ENCODE peak calls at places on chromosome 4, in nine cellular contexts. F, P, M, R, S, E, V, D and Q are unnamed samples. For H3K4me1, the result is how much of the 10 kb centered on the place peaks cover.

GRCh38 chr4:53478671-53479456 is 101.4 kb downstream of the FIP1L1 start:
- DNase-seq in F (no peak), R (no peak), M (no peak), S (no peak), P (no peak), E (no peak), V (no peak), D (no peak), Q (no peak)

GRCh38 chr4:184053476-184053875 is 148.4 kb downstream of the STOX2 start:
- DNase-seq in E (no peak), M (no peak), S (no peak), P (no peak), R (no peak), V (no peak), D (no peak), F (no peak), Q (no peak)

GRCh38 chr4:91829531-91829930 is 474.2 kb upstream of the GRID2 start:
- DNase-seq in V (no peak), R (no peak), E (no peak), S (no peak), P (no peak), F (no peak), D (no peak), M (no peak), Q (no peak)

GRCh38 chr4:146095091-146095690 is 80.3 kb upstream of the LSM6 start:
- DNase-seq in S (no peak), E (no peak), M (no peak), D (no peak), P (peak), F (peak), V (no peak), R (no peak), Q (no peak)

GRCh38 chr4:48008021-48008596 is 8.4 kb downstream of the CNGA1 start:
- DNase-seq in V (no peak), S (no peak), D (no peak), P (no peak), F (peak), R (no peak), E (no peak), M (no peak), Q (no peak)

GRCh38 chr4:41124916-41125548 is 89.3 kb downstream of the APBB2 start:
- DNase-seq in M (no peak), D (no peak), P (no peak), V (no peak), E (no peak), S (no peak), F (no peak), R (no peak), Q (no peak)

GRCh38 chr4:1234811-1235292 is 14.1 kb downstream of the CTBP1 start:
- DNase-seq in M (no peak), R (peak), S (peak), D (peak), F (no peak), V (peak), P (no peak), E (peak), Q (peak)

GRCh38 chr4:125951275-125951887 is 636.6 kb downstream of the FAT4 start:
- DNase-seq in F (no peak), E (no peak), D (no peak), R (no peak), S (no peak), M (no peak), P (no peak), V (no peak), Q (no peak)

GRCh38 chr4:184949020-184949419 is 69.3 kb upstream of the HELT start:
- DNase-seq in P (no peak), R (no peak), E (no peak), D (no peak), V (no peak), F (no peak), S (no peak), M (no peak), Q (no peak)

GRCh38 chr4:147709999-147710398 is 21.9 kb upstream of the ARHGAP10 start:
- DNase-seq in D (no peak), F (no peak), M (no peak), E (no peak), R (no peak), V (no peak), S (no peak), P (no peak), Q (no peak)

GRCh38 chr4:115374621-115375020 is 261.2 kb upstream of the NDST4 start:
- DNase-seq in S (no peak), D (no peak), M (no peak), E (no peak), F (no peak), P (no peak), V (no peak), R (no peak), Q (no peak)

GRCh38 chr4:83208776-83209365 is 75.7 kb downstream of the COQ2 start:
- DNase-seq in M (no peak), V (no peak), F (no peak), R (no peak), D (no peak), E (no peak), P (no peak), S (no peak), Q (no peak)

GRCh38 chr4:3489451-3489962 is 26.4 kb downstream of the DOK7 start:
- DNase-seq in F (no peak), R (no peak), E (no peak), M (no peak), D (no peak), S (no peak), P (no peak), V (no peak), Q (no peak)

GRCh38 chr4:39037491-39037825 is 5.2 kb upstream of the TMEM156 start:
- DNase-seq in E (no peak), P (no peak), M (no peak), S (no peak), D (no peak), F (no peak), V (no peak), R (no peak), Q (no peak)

GRCh38 chr4:27276322-27277073 is 415.9 kb downstream of the STIM2 start:
- DNase-seq in S (no peak), V (no peak), E (no peak), M (no peak), R (no peak), P (no peak), D (no peak), F (no peak), Q (no peak)

GRCh38 chr4:27270435-27270834 is 409.8 kb downstream of the STIM2 start:
- DNase-seq in F (no peak), E (no peak), D (no peak), P (no peak), S (no peak), V (no peak), R (no peak), M (no peak), Q (no peak)

GRCh38 chr4:27267435-27268355 is 407.1 kb downstream of the STIM2 start:
- DNase-seq in M (no peak), S (no peak), R (no peak), P (no peak), V (no peak), E (no peak), D (no peak), F (no peak), Q (no peak)

DNA sequence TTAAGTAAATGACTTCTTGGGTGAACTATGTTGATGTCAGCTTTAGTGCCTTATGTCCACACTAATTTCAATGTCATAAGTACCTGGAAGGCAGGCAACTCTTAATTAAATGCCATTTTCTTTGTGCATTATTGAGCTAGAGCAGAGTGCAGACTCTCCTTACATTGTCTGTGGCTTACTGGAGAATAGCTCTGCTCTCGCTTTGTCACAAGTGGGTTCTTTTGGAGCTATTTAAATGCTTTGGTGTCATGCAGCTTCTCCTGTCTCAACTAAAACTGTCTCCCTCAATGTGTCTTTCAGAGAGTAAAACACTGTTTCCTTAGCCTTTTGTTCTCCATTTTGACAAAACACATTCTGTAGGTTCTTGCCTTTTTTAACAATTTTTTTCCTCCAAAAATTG is 411.6 kb downstream of the STIM2 start:
- DNase-seq in P (no peak), E (no peak), D (no peak), F (no peak), M (no peak), S (no peak), R (no peak), V (no peak), Q (no peak)
- H3K4me3 ChIP-seq in P (no peak), E (no peak), D (no peak), F (no peak), M (no peak), S (no peak), R (no peak), V (no peak), Q (no peak)

GRCh38 chr4:137541866-137542648 is 9.8 kb upstream of the PCDH18 start:
- DNase-seq in E (no peak), M (no peak), P (no peak), F (no peak), S (no peak), V (no peak), D (no peak), R (no peak), Q (no peak)

GRCh38 chr4:137543650-137544049 is 11.4 kb upstream of the PCDH18 start:
- DNase-seq in S (no peak), V (no peak), E (no peak), D (no peak), R (no peak), P (no peak), F (no peak), M (no peak), Q (no peak)

GRCh38 chr4:137543198-137543597 is 10.9 kb upstream of the PCDH18 start:
- DNase-seq in F (no peak), M (no peak), P (no peak), R (no peak), S (no peak), D (no peak), V (no peak), E (no peak), Q (no peak)

GRCh38 chr4:137541181-137541580 is 8.9 kb upstream of the PCDH18 start:
- DNase-seq in R (no peak), M (no peak), V (no peak), S (no peak), P (no peak), D (no peak), E (no peak), F (no peak), Q (no peak)

DNA sequence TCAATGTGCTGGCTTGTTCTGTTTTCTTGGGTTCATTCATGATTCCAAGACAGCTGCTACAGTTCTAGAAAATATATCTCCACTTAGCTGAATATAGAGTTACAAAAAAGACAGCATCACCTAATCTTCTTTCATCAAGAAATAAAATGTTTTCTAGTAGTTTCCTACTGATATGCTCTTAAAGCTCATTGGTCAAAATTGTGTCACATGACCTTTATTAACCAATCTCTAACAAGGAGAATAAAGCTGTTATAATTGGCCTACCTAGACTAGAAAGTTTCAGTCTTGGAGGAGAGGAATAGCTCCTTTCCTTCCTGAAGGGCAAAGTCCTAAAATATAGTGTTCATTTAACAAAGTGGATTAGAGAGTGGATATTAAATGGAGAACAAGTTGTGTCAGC is 8.1 kb upstream of the PCDH18 start:
- DNase-seq in E (no peak), M (no peak), S (no peak), V (no peak), R (no peak), D (no peak), P (no peak), F (no peak), Q (no peak)
- H3K4me1 ChIP-seq in E (under half), M (under half), S (under half), V (under half), R (under half), D (under half), P (under half), F (under half), Q (under half)

DNA sequence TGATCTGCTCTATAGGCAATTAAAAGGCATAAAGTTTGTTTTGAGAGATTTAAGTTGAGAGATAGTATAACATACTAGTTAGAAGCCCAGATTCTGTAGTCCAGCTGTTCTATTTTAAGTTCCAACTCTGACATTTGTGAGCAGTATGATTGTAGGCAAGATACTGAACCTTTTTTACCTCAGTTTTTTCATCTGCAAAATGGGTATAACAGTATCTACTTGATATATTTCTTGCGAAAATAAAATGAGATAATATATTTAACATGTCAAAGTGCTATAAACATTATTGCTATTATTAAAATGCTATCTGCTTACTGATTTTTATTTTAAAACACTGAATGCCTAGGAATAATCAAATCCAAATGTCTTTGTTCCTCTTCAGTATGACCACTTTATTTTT is 19.2 kb downstream of the TMPRSS11F start:
- DNase-seq in E (no peak), P (no peak), F (no peak), M (no peak), V (no peak), R (no peak), S (no peak), D (no peak), Q (no peak)
- H3K4me3 ChIP-seq in E (no peak), P (no peak), F (no peak), M (no peak), V (no peak), R (no peak), S (no peak), D (no peak), Q (no peak)

GRCh38 chr4:94458682-94459081 is 6.9 kb downstream of the PDLIM5 start:
- DNase-seq in F (no peak), E (no peak), M (no peak), R (no peak), S (no peak), D (no peak), P (no peak), V (no peak), Q (no peak)

GRCh38 chr4:94463771-94464170 is 12.0 kb downstream of the PDLIM5 start:
- DNase-seq in D (no peak), M (no peak), E (no peak), R (no peak), F (no peak), P (no peak), S (no peak), V (no peak), Q (no peak)

GRCh38 chr4:94459462-94460161 is 7.9 kb downstream of the PDLIM5 start:
- DNase-seq in F (no peak), D (no peak), M (no peak), E (no peak), S (no peak), V (no peak), R (no peak), P (no peak), Q (no peak)

GRCh38 chr4:94462572-94462971 is 10.8 kb downstream of the PDLIM5 start:
- DNase-seq in R (no peak), M (no peak), P (no peak), D (no peak), F (no peak), E (no peak), S (no peak), V (no peak), Q (no peak)

DNA sequence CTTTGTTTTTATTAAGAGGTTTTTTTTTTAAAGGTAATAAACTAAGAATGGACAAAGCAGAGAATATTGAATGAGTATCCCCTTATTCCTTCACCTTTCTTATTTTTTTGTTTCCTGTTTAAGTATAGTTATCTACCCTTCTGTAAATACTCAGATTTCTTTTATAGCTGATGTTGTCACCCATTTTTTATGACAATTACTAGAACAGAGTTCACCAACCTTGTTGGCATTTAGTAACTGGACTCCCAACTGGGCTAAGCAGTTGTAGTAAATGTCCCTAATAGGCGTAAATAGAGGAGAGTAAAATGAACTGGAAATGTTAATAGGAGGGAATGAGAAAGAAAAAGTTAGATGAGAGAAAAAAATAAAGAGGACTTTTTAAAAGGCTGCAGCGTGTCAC is 9.8 kb downstream of the PDLIM5 start:
- DNase-seq in M (no peak), D (no peak), S (no peak), V (no peak), R (no peak), F (no peak), P (no peak), E (no peak), Q (no peak)
- H3K4me1 ChIP-seq in M (under half), D (under half), S (under half), V (half or more), R (half or more), F (half or more), P (under half), E (under half), Q (under half)

DNA sequence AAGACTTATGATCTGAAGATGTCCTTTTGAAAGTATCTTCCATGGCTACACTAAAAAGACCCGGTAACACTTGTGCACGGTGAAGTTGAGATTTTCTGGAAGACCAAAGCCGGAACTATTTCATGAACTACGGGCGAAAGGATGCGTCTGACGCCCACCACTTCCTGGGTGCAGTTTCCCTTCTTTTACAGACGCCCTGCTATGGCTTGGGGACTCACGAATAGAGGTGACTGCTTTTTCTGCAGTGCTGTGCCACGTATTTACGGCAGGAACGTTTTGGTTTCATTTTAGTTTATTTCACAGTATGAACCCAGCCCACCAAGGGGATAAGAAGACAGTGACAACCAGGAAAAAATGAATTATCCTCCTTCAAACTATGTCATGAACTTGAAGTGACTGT is 180.4 kb downstream of the AFAP1 start:
- DNase-seq in M (no peak), V (no peak), R (no peak), P (peak), E (no peak), D (peak), S (no peak), F (no peak), Q (peak)
- H3K4me3 ChIP-seq in M (no peak), V (no peak), R (no peak), P (peak), E (no peak), D (no peak), S (no peak), F (no peak), Q (no peak)

GRCh38 chr4:152929888-152930287 is 6.2 kb upstream of the FHDC1 start:
- DNase-seq in M (no peak), S (no peak), R (no peak), D (no peak), E (no peak), F (no peak), V (no peak), P (no peak), Q (no peak)

GRCh38 chr4:152927737-152928136 is 8.4 kb upstream of the FHDC1 start:
- DNase-seq in S (no peak), M (no peak), V (no peak), R (no peak), F (no peak), P (no peak), E (no peak), D (no peak), Q (no peak)

GRCh38 chr4:152928286-152928685 is 7.8 kb upstream of the FHDC1 start:
- DNase-seq in P (no peak), D (no peak), E (no peak), R (no peak), F (no peak), M (no peak), S (no peak), V (no peak), Q (peak)

GRCh38 chr4:152921284-152921683 is 14.8 kb upstream of the FHDC1 start:
- DNase-seq in M (no peak), R (no peak), S (no peak), E (no peak), D (no peak), P (no peak), F (no peak), V (no peak), Q (no peak)

DNA sequence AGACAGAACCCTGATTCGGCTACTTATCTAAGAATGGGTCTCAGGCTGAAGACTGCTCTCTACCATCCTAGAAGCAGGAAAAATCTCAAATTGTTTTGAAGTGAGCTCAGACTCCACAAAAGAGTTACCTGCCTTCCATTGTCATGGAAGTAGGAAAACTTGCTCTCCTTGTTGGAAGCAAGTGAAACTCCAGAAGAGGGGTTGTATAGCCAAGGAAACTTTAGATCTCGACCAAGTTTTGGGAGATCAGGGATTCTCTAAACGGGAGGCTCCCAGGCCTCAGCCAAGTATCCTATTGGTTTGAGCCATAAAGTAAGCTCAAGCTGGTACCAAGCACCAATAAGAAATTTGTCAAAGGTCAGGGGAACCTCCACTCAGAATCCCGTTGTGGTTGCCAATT is 9.2 kb upstream of the FHDC1 start:
- DNase-seq in V (no peak), M (no peak), E (no peak), F (no peak), D (no peak), P (no peak), R (no peak), S (no peak), Q (no peak)
- H3K4me1 ChIP-seq in V (under half), M (under half), E (under half), F (under half), D (under half), P (under half), R (under half), S (under half), Q (under half)

GRCh38 chr4:32506067-32506466 is 1785.9 kb downstream of the PCDH7 start:
- DNase-seq in D (no peak), M (no peak), S (no peak), F (no peak), V (no peak), R (no peak), E (no peak), P (no peak), Q (no peak)
- H3K4me3 ChIP-seq in D (no peak), M (no peak), S (no peak), F (no peak), V (no peak), R (no peak), E (no peak), P (no peak), Q (no peak)